ENCODE peak calls at places on chromosomes 11 and 22, in seven cellular contexts. I is neural crest cell, A is right lobe of liver, S is kidney glomerular epithelial cell, B is IMR-90, W is cardiac fibroblast, K is T-helper 1 cell. Y is an unnamed sample.

GRCh38 chr22:50274311-50274710 is 4.1 kb upstream of the MAPK11 start:
- DNase-seq in I (no peak), A (peak), S (peak), B (peak), W (peak), K (peak), Y (no peak)

GRCh38 chr11:112581747-112582146 is 321.1 kb upstream of the PLET1 start:
- DNase-seq in I (no peak), A (no peak), S (no peak), B (no peak), W (no peak), K (no peak), Y (no peak)

GRCh38 chr11:107427569-107428180 is 29.9 kb downstream of the CWF19L2 start:
- DNase-seq in I (no peak), A (no peak), S (no peak), B (no peak), W (no peak), K (no peak), Y (no peak)

GRCh38 chr11:70072471-70073187 is 5.5 kb upstream of the ANO1 start:
- DNase-seq in I (no peak), A (no peak), S (no peak), B (no peak), W (no peak), K (no peak), Y (peak)

GRCh38 chr11:2527621-2528291 is 82.9 kb downstream of the KCNQ1 start:
- DNase-seq in I (no peak), A (peak), S (no peak), B (no peak), W (no peak), K (no peak), Y (no peak)

GRCh38 chr11:79493555-79494171 is 52.8 kb upstream of the TENM4 start:
- DNase-seq in I (peak), A (peak), S (peak), B (peak), W (peak), K (peak), Y (peak)

GRCh38 chr11:74754507-74755255 is 6.0 kb downstream of the RNF169 start:
- DNase-seq in I (no peak), A (no peak), S (peak), B (peak), W (peak), K (no peak), Y (no peak)

GRCh38 chr11:1696608-1697570 is at the start of gene KRTAP5-6:
- DNase-seq in I (no peak), A (no peak), S (no peak), B (no peak), W (no peak), K (no peak), Y (no peak)

GRCh38 chr11:468036-468435 is 18.0 kb downstream of the PTDSS2 start:
- DNase-seq in I (no peak), A (no peak), S (no peak), B (no peak), W (no peak), K (no peak), Y (no peak)

GRCh38 chr22:38298312-38299000 is 18.8 kb downstream of the CSNK1E start:
- DNase-seq in I (no peak), A (no peak), S (no peak), B (peak), W (peak), K (no peak), Y (no peak)

GRCh38 chr11:66467756-66468155 is 1.1 kb downstream of the PELI3 start:
- DNase-seq in I (peak), A (no peak), S (no peak), B (no peak), W (no peak), K (peak), Y (peak)